ENCODE peak calls at places on chromosome 13, in eight cellular contexts. T, I, E, K, Y, D, C and A are unnamed samples.

GRCh38 chr13:46010148-46010547 is 42.4 kb downstream of the ZC3H13 start:
- DNase-seq in Y (no peak), T (peak), E (no peak), D (no peak), K (no peak), C (no peak), I (no peak), A (peak)

GRCh38 chr13:41751277-41751676 is 209.6 kb downstream of the VWA8 start:
- DNase-seq in E (no peak), T (peak), I (peak), D (no peak), C (no peak), K (peak), Y (no peak), A (no peak)

GRCh38 chr13:37657134-37657533 is 58.6 kb upstream of the POSTN start:
- DNase-seq in D (no peak), I (peak), T (peak), K (peak), E (no peak), C (no peak), Y (no peak), A (peak)

GRCh38 chr13:110642291-110642981 is 27.1 kb downstream of the NAXD start:
- DNase-seq in I (no peak), C (no peak), K (no peak), Y (no peak), T (no peak), E (no peak), D (no peak), A (no peak)

GRCh38 chr13:95568131-95568530 is 15.6 kb downstream of the CLDN10 start:
- DNase-seq in C (no peak), I (no peak), E (no peak), Y (no peak), K (no peak), D (no peak), T (no peak), A (no peak)

GRCh38 chr13:32086791-32087441 is 55.3 kb downstream of the FRY start:
- DNase-seq in K (no peak), D (no peak), Y (peak), E (peak), T (no peak), I (no peak), C (no peak), A (no peak)

GRCh38 chr13:21164631-21165030 is 11.7 kb downstream of the SKA3 start:
- DNase-seq in T (peak), I (peak), K (no peak), C (no peak), D (no peak), E (no peak), Y (no peak), A (no peak)

GRCh38 chr13:112245179-112245724 is 130.9 kb upstream of the SPACA7 start:
- DNase-seq in E (no peak), T (no peak), I (no peak), C (no peak), K (no peak), Y (no peak), D (no peak), A (no peak)

GRCh38 chr13:101258071-101258470 is 158.2 kb downstream of the NALCN start:
- DNase-seq in E (peak), Y (peak), T (peak), K (peak), I (peak), C (no peak), D (no peak), A (peak)

GRCh38 chr13:109211616-109212015 is 574.8 kb downstream of the IRS2 start:
- DNase-seq in C (no peak), Y (no peak), K (no peak), T (peak), I (no peak), E (no peak), D (no peak), A (peak)